ENCODE peak calls at places on chromosomes 4 and X, in four cellular contexts. H is left ventricle myocardium inferior, D is pancreas, M is tibial artery. J is an unnamed sample.

GRCh38 chr4:173040200-173040599 is 128.4 kb upstream of the GALNT7 start:
- DNase-seq in H (no peak), D (peak; percentile 85), M (no peak), J (no peak)

GRCh38 chrX:110941906-110942305 is 146.3 kb upstream of the CHRDL1 start:
- DNase-seq in H (no peak), D (no peak), M (no peak), J (no peak)

GRCh38 chrX:104795804-104796203 is 229.8 kb downstream of the IL1RAPL2 start:
- DNase-seq in H (no peak), D (no peak), M (no peak), J (no peak)

GRCh38 chrX:154730271-154730883 is 20.5 kb downstream of the GAB3 start:
- DNase-seq in H (peak; percentile 46), D (no peak), M (no peak), J (peak; percentile 47)

GRCh38 chr4:111937368-111937767 is 207.9 kb upstream of the FAM241A start:
- DNase-seq in H (no peak), D (no peak), M (no peak), J (no peak)

GRCh38 chrX:115147220-115147619 is 42.0 kb upstream of the RBMXL3 start:
- DNase-seq in H (no peak), D (no peak), M (no peak), J (no peak)

GRCh38 chrX:28639502-28639901 is 52.3 kb downstream of the IL1RAPL1 start:
- DNase-seq in H (no peak), D (no peak), M (no peak), J (no peak)

GRCh38 chr4:142550955-142551354 is 295.1 kb downstream of the INPP4B start:
- DNase-seq in H (no peak), D (no peak), M (no peak), J (no peak)

GRCh38 chr4:16136321-16136720 is 52.5 kb upstream of the PROM1 start:
- DNase-seq in H (no peak), D (no peak), M (no peak), J (no peak)

GRCh38 chrX:71301195-71301924 is at the start of gene ITGB1BP2:
- DNase-seq in H (peak; percentile 13), D (no peak), M (peak; percentile 67), J (no peak)

GRCh38 chr4:108060164-108060563 is 70.5 kb downstream of the HADH start:
- DNase-seq in H (no peak), D (no peak), M (no peak), J (no peak)

GRCh38 chr4:152138451-152138850 is 377.6 kb upstream of the GATB start:
- DNase-seq in H (no peak), D (no peak), M (no peak), J (no peak)

GRCh38 chr4:164876680-164877324 is at the start of gene APELA:
- DNase-seq in H (no peak), D (no peak), M (no peak), J (no peak)

GRCh38 chr4:120056249-120056648 is 10.4 kb downstream of the MAD2L1 start:
- DNase-seq in H (no peak), D (no peak), M (no peak), J (no peak)

GRCh38 chr4:123037809-123038208 is 115.4 kb upstream of the NUDT6 start:
- DNase-seq in H (no peak), D (no peak), M (no peak), J (no peak)

GRCh38 chr4:17770845-17771244 is 10.6 kb downstream of the FAM184B start:
- DNase-seq in H (no peak), D (no peak), M (no peak), J (no peak)

GRCh38 chrX:153406011-153406410 is 4.9 kb upstream of the PNMA6E start:
- DNase-seq in H (no peak), D (no peak), M (no peak), J (no peak)

GRCh38 chr4:130675262-130675661 is 1579.3 kb downstream of the C4orf33 start:
- DNase-seq in H (no peak), D (no peak), M (no peak), J (no peak)

GRCh38 chr4:106695846-106696245 is 327.3 kb upstream of the GIMD1 start:
- DNase-seq in H (no peak), D (no peak), M (no peak), J (no peak)

GRCh38 chrX:118197730-118198129 is 81.1 kb upstream of the KLHL13 start:
- DNase-seq in H (no peak), D (no peak), M (no peak), J (no peak)

GRCh38 chr4:71978192-71978845 is 53.5 kb upstream of the NPFFR2 start:
- DNase-seq in H (no peak), D (no peak), M (no peak), J (no peak)

GRCh38 chrX:81286608-81287007 is 84.7 kb downstream of the SH3BGRL start:
- DNase-seq in H (no peak), D (no peak), M (no peak), J (no peak)

GRCh38 chrX:81294101-81294500 is 92.2 kb downstream of the SH3BGRL start:
- DNase-seq in H (no peak), D (no peak), M (no peak), J (no peak)

GRCh38 chrX:81286075-81286474 is 84.2 kb downstream of the SH3BGRL start:
- DNase-seq in H (no peak), D (no peak), M (no peak), J (no peak)

GRCh38 chrX:81291996-81292395 is 90.1 kb downstream of the SH3BGRL start:
- DNase-seq in H (no peak), D (no peak), M (no peak), J (no peak)
- H3K9me3 ChIP-seq in H (peaks cover 41% of the 10 kb centered on the region), D (no peaks in the 10 kb centered on the region), M (peaks cover 15% of the 10 kb centered on the region), J (peaks cover 8% of the 10 kb centered on the region)

DNA sequence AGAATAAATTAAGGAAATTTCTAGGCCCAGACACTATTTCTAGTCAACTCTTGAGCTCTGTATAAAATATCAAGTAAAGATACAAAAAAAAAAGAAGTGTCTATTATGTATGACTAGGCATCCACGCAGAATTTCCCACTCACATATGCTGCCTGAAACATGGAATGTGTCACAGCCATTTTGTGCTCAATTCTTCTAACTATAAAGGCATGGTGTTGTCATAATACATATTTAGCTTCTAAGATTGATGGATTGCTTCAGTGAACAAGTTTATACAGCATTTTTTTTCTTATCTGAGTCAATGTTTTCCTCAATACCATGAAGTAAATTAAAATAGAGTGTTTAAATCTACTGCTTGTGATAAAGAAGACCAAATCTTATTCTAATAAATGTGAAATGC is 1829.2 kb upstream of the PCDH7 start:
- DNase-seq in H (no peak), D (no peak), M (no peak), J (no peak)
- H3K9me3 ChIP-seq in H (peaks cover 7% of the 10 kb centered on the region), D (no peaks in the 10 kb centered on the region), M (no peaks in the 10 kb centered on the region), J (no peaks in the 10 kb centered on the region)

GRCh38 chrX:130485870-130486269 is 84.1 kb downstream of the RBMX2 start:
- DNase-seq in H (no peak), D (peak; percentile 14), M (no peak), J (no peak)

GRCh38 chrX:130482871-130483270 is 81.1 kb downstream of the RBMX2 start:
- DNase-seq in H (no peak), D (no peak), M (no peak), J (no peak)
- H3K9me3 ChIP-seq in H (no peaks in the 10 kb centered on the region), D (no peaks in the 10 kb centered on the region), M (no peaks in the 10 kb centered on the region), J (no peaks in the 10 kb centered on the region)

GRCh38 chr4:149218672-149219071 is 597.0 kb downstream of the IQCM start:
- DNase-seq in H (no peak), D (no peak), M (no peak), J (no peak)

DNA sequence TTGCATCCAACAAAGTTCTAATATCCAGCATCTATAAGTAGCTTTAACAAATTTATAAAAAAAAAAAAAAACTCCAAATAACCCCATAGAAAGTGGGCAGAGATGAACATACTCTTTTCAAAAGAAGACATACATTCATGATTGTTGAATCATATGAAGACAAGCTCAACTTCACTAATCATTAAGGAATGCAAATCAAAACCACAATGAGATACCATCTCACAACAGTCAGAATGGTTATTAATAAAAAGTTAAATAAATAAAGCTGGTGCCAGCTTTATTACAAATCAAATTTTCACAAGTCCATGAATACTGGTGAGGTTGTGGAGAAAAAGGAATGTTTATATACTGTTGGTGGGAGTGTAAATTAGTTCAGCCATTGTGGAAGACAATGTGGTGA is 592.0 kb downstream of the IQCM start:
- DNase-seq in H (no peak), D (no peak), M (no peak), J (no peak)
- H3K9me3 ChIP-seq in H (peaks cover 63% of the 10 kb centered on the region), D (no peaks in the 10 kb centered on the region), M (peaks cover 10% of the 10 kb centered on the region), J (peaks cover 22% of the 10 kb centered on the region)

DNA sequence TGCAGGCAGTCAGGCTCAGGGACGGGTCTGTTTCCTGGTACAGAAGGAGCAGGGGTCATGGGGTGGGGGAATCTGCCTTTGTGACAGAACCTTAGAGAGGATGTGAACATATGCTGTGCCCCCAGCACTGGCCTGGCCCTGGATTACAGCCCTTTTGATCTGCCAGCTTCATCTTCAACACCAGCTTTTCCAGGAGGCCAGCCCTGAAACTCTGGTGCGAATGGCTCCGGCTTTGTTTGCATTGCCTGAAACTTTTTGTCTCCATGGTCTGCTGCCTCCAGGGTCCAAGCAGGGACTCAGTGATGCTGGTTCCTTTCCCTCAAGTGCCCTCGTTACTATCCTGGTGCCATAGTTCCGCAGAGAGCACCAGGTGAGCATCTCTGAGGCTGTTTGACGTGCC is 2.1 kb downstream of the CNGA2 start:
- DNase-seq in H (no peak), D (no peak), M (no peak), J (no peak)
- H3K9me3 ChIP-seq in H (no peaks in the 10 kb centered on the region), D (no peaks in the 10 kb centered on the region), M (no peaks in the 10 kb centered on the region), J (no peaks in the 10 kb centered on the region)

DNA sequence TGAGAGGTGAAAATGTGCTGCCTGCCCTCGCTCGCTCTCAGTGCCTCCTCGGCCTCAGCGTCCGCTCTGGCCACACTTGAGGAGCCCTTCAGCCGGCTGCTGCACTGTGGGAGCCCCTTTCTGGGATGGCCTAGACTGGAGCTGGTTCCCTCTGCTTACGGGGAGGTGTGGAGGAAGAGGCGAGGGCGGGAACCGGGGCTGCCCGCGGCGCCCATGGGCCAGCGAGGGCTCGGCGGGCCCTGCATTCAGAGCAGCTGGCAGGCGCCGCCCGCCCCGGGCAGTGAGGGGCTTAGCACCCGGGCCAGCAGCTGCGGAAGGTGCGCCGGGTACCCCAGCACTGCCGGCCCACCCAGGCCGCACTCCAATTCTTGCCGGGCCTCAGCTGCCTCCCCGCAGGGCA is 39.6 kb downstream of the TRIML1 start:
- DNase-seq in H (no peak), D (no peak), M (no peak), J (no peak)
- H3K9me3 ChIP-seq in H (peaks cover 7% of the 10 kb centered on the region), D (no peaks in the 10 kb centered on the region), M (no peaks in the 10 kb centered on the region), J (no peaks in the 10 kb centered on the region)

DNA sequence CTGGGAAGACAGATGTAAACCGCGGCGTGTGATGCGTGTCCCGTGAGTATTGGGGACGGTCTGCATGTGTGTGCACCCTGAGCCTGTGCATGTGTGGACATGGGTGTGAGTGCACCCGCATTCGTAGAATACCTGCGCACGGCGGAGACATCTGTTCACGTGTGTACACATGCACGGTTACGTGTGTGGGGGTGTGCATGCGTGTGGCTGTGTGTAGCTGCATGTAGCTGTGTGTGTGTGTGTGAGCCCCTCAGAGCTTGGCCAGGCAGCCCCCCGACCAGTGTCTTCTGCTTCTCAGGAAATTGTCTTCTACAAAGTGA is 19.6 kb downstream of the ATP5ME start:
- DNase-seq in H (no peak), D (no peak), M (no peak), J (peak; percentile 42)
- H3K9me3 ChIP-seq in H (no peaks in the 10 kb centered on the region), D (no peaks in the 10 kb centered on the region), M (no peaks in the 10 kb centered on the region), J (no peaks in the 10 kb centered on the region)